ENCODE peak calls at places on chromosomes 3 and 15, in ten cellular contexts. T is sigmoid colon; N is skeletal muscle cell; M is ascending aorta; Y is cardiac fibroblast; L is fibroblast of pulmonary artery; C is A673; P is CD4-positive, alpha-beta memory T cell; G is keratinocyte; O is GM23248. U is an unnamed sample.

GRCh38 chr15:84400820-84401219 is 165.2 kb downstream of the GOLGA6L4 start:
- DNase-seq in T (no peak), N (no peak), M (no peak), Y (no peak), L (no peak), C (no peak), P (no peak), G (no peak), O (no peak), U (no peak)

GRCh38 chr3:52682016-52682415 is 3.7 kb downstream of the PBRM1 start:
- DNase-seq in T (no peak), N (peak; percentile 79), M (no peak), Y (peak; percentile 73), L (peak; percentile 84), C (no peak), P (no peak), G (no peak), O (peak; percentile 91), U (no peak)

GRCh38 chr3:146313411-146314111 is 62.7 kb upstream of the PLSCR4 start:
- DNase-seq in T (no peak), N (peak; percentile 68), M (no peak), Y (peak; percentile 94), L (peak; percentile 91), C (no peak), P (no peak), G (peak; percentile 17), O (peak; percentile 91), U (no peak)

GRCh38 chr15:73370151-73370550 is 1.4 kb upstream of the HCN4 start:
- DNase-seq in T (no peak), N (no peak), M (no peak), Y (no peak), L (no peak), C (peak; percentile 37), P (no peak), G (no peak), O (peak; percentile 29), U (no peak)

GRCh38 chr15:69032703-69033373 is 18.3 kb downstream of the NOX5 start:
- DNase-seq in T (no peak), N (no peak), M (no peak), Y (no peak), L (no peak), C (no peak), P (no peak), G (no peak), O (no peak), U (no peak)

GRCh38 chr15:74406992-74407705 is 26.6 kb downstream of the SEMA7A start:
- DNase-seq in T (no peak), N (peak; percentile 85), M (no peak), Y (peak; percentile 89), L (peak; percentile 83), C (peak; percentile 67), P (no peak), G (no peak), O (peak; percentile 97), U (no peak)

GRCh38 chr3:164023480-164023879 is 1054.8 kb downstream of the SI start:
- DNase-seq in T (no peak), N (no peak), M (no peak), Y (no peak), L (no peak), C (no peak), P (no peak), G (no peak), O (no peak), U (no peak)

GRCh38 chr3:77319711-77320110 is 279.8 kb downstream of the ROBO2 start:
- DNase-seq in T (no peak), N (no peak), M (no peak), Y (peak; percentile 9), L (no peak), C (peak; percentile 57), P (no peak), G (no peak), O (peak; percentile 13), U (peak; percentile 18)

GRCh38 chr15:49242820-49243219 is 72.8 kb downstream of the GALK2 start:
- DNase-seq in T (no peak), N (peak; percentile 73), M (no peak), Y (peak; percentile 84), L (peak; percentile 86), C (no peak), P (no peak), G (no peak), O (peak; percentile 87), U (no peak)

GRCh38 chr15:91075761-91076160 is 24.3 kb upstream of the SV2B start:
- DNase-seq in T (no peak), N (no peak), M (no peak), Y (no peak), L (no peak), C (no peak), P (no peak), G (no peak), O (no peak), U (no peak)

GRCh38 chr3:133016838-133017309 is 21.3 kb upstream of the TMEM108 start:
- DNase-seq in T (no peak), N (no peak), M (no peak), Y (no peak), L (no peak), C (no peak), P (no peak), G (no peak), O (no peak), U (no peak)

GRCh38 chr15:35992791-35993190 is 446.8 kb upstream of the DPH6 start:
- DNase-seq in T (no peak), N (no peak), M (no peak), Y (no peak), L (no peak), C (no peak), P (no peak), G (no peak), O (no peak), U (no peak)

GRCh38 chr3:174363256-174363655 is 495.9 kb upstream of the NAALADL2 start:
- DNase-seq in T (no peak), N (no peak), M (no peak), Y (peak; percentile 7), L (peak; percentile 9), C (no peak), P (no peak), G (no peak), O (no peak), U (no peak)

GRCh38 chr3:36373084-36373483 is 7.2 kb upstream of the STAC start:
- DNase-seq in T (no peak), N (peak; percentile 69), M (no peak), Y (peak; percentile 67), L (peak; percentile 71), C (no peak), P (no peak), G (peak; percentile 45), O (peak; percentile 73), U (no peak)

GRCh38 chr15:31228980-31229826 is 97.4 kb upstream of the KLF13 start:
- DNase-seq in T (no peak), N (no peak), M (no peak), Y (no peak), L (no peak), C (no peak), P (no peak), G (no peak), O (peak; percentile 22), U (no peak)

GRCh38 chr3:73319179-73319769 is 257.8 kb downstream of the EBLN2 start:
- DNase-seq in T (peak; percentile 65), N (no peak), M (no peak), Y (no peak), L (no peak), C (no peak), P (no peak), G (no peak), O (no peak), U (no peak)

GRCh38 chr3:68007621-68008226 is 353.3 kb upstream of the SUCLG2 start:
- DNase-seq in T (no peak), N (no peak), M (no peak), Y (no peak), L (no peak), C (no peak), P (peak; percentile 39), G (no peak), O (no peak), U (no peak)

GRCh38 chr3:107430214-107431047 is 53.2 kb downstream of the CCDC54 start:
- DNase-seq in T (no peak), N (no peak), M (no peak), Y (peak; percentile 59), L (peak; percentile 44), C (peak; percentile 21), P (peak; percentile 34), G (no peak), O (peak; percentile 59), U (no peak)

GRCh38 chr3:30081904-30082303 is 524.5 kb upstream of the TGFBR2 start:
- DNase-seq in T (no peak), N (no peak), M (no peak), Y (no peak), L (no peak), C (no peak), P (no peak), G (no peak), O (no peak), U (no peak)
- H3K4me3 ChIP-seq in T (no peak overlapping the region), N (no peak overlapping the region), M (no peak overlapping the region), Y (no peak overlapping the region), L (no peak overlapping the region), C (no peak overlapping the region), P (no peak overlapping the region), G (no peak overlapping the region), O (no peak overlapping the region), U (no peak overlapping the region)

DNA sequence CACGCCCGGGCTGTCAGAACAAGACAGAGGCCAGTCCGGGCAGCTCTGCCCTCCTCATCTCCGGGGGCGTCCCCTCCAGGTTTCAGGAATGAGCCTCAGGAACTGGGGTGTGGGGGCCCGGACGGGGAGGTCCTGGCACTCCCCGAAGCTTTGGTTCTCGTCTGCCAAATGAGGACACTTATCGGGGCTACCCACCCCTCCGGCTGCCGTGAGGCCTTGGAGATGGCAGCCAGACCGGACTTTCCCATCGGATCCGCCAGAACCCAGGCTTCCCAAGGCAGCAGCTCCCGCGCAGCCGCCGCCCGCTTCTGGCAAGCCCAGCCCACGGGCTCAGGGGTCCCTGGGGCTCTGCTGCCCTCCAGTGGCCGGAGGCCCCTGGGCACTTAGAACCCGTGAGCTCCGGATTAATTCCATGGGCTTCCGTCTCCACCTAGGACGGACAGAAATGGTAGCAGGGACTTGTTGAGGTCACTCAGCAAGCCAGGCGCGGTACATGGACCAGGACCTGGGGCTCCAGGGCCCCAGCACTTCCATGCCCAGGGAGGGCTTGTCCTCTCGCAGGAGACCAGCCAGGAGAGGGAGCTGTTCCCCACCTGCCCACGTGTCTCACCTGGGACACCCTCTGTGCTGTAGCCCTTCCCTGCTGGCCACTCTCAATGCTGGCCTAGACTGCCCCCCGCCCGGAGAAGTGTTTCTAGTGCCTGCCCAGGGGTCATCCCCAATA is 89.4 kb downstream of the LINGO1 start:
- DNase-seq in T (peak; percentile 93), N (no peak), M (peak; percentile 20), Y (peak; percentile 86), L (peak; percentile 88), C (peak; percentile 92), P (peak; percentile 69), G (peak; percentile 25), O (peak; percentile 94), U (peak; percentile 68)
- H3K4me3 ChIP-seq in T (peak overlapping the region; percentile 45), N (peak overlapping the region; percentile 44), M (peak overlapping the region; percentile 56), Y (peak overlapping the region; percentile 51), L (peak overlapping the region; percentile 50), C (peak overlapping the region; percentile 41), P (peak overlapping the region; percentile 55), G (peak overlapping the region; percentile 63), O (peak overlapping the region; percentile 68), U (peak overlapping the region; percentile 70)

GRCh38 chr15:64191971-64192830 is 29.4 kb upstream of the PPIB start:
- DNase-seq in T (no peak), N (no peak), M (no peak), Y (no peak), L (no peak), C (peak; percentile 61), P (no peak), G (no peak), O (no peak), U (no peak)
- H3K4me3 ChIP-seq in T (no peak overlapping the region), N (no peak overlapping the region), M (no peak overlapping the region), Y (no peak overlapping the region), L (no peak overlapping the region), C (no peak overlapping the region), P (no peak overlapping the region), G (no peak overlapping the region), O (no peak overlapping the region), U (no peak overlapping the region)

GRCh38 chr15:64731012-64731806 is 44.2 kb downstream of the RBPMS2 start:
- DNase-seq in T (peak; percentile 93), N (no peak), M (no peak), Y (peak; percentile 79), L (peak; percentile 76), C (peak; percentile 77), P (peak; percentile 77), G (peak; percentile 41), O (peak; percentile 83), U (peak; percentile 63)
- H3K4me3 ChIP-seq in T (no peak overlapping the region), N (no peak overlapping the region), M (no peak overlapping the region), Y (no peak overlapping the region), L (no peak overlapping the region), C (no peak overlapping the region), P (no peak overlapping the region), G (no peak overlapping the region), O (no peak overlapping the region), U (no peak overlapping the region)